ENCODE peak calls at places on chromosomes 2 and 18, in ten cellular contexts. X is HuH-7.5; D is fibroblast of lung; P is fibroblast of the aortic adventitia; H is DMS153; J is stimulated activated CD8-positive, alpha-beta memory T cell treated with anti-CD3 and anti-CD28 coated beads, Interleukin-7, amount 100 ng/mL, for 4 hours; O is DND-41; Q is NCI-H2081; E is fibroblast of mammary gland; N is H9. L is an unnamed sample.

GRCh38 chr2:239288951-239289481 is 111.8 kb downstream of the HDAC4 start:
- DNase-seq in O (no peak), J (no peak), Q (no peak), N (no peak), P (peak), H (no peak), X (no peak), D (no peak), E (no peak), L (no peak)

GRCh38 chr2:184053326-184053725 is 545.0 kb upstream of the ZNF804A start:
- DNase-seq in E (no peak), N (no peak), D (peak), X (no peak), P (no peak), J (no peak), O (no peak), H (peak), Q (peak), L (no peak)

GRCh38 chr2:170711196-170711773 is 3.9 kb upstream of the SP5 start:
- DNase-seq in O (no peak), Q (no peak), J (no peak), P (no peak), N (no peak), D (no peak), H (no peak), X (no peak), E (no peak), L (no peak)

GRCh38 chr2:240957656-240958365 is 40.6 kb upstream of the SNED1 start:
- DNase-seq in O (peak), E (no peak), H (no peak), Q (no peak), N (peak), P (no peak), J (no peak), D (no peak), X (no peak), L (no peak)

GRCh38 chr2:134300585-134300984 is 46.7 kb downstream of the MGAT5 start:
- DNase-seq in X (no peak), O (no peak), E (no peak), Q (no peak), P (no peak), H (no peak), D (no peak), N (no peak), J (no peak), L (no peak)

GRCh38 chr2:126645211-126645618 is 10.7 kb upstream of the GYPC start:
- DNase-seq in O (no peak), N (no peak), E (no peak), Q (no peak), J (no peak), P (no peak), D (no peak), H (no peak), X (no peak), L (no peak)

GRCh38 chr18:45567123-45567522 is 48.2 kb upstream of the SLC14A2 start:
- DNase-seq in O (no peak), D (peak), P (peak), H (no peak), X (no peak), Q (no peak), J (no peak), N (peak), E (peak), L (no peak)

GRCh38 chr2:108932736-108933135 is 56.3 kb downstream of the EDAR start:
- DNase-seq in O (no peak), E (no peak), D (no peak), N (no peak), X (no peak), Q (no peak), J (no peak), H (no peak), P (no peak), L (no peak)

GRCh38 chr2:127007652-127008051 is 99.3 kb downstream of the BIN1 start:
- DNase-seq in X (no peak), O (no peak), N (no peak), P (peak), D (peak), E (peak), J (no peak), H (no peak), Q (no peak), L (no peak)

GRCh38 chr2:218010116-218010837 is 7.5 kb upstream of the TNS1 start:
- DNase-seq in H (no peak), N (peak), P (no peak), D (peak), J (peak), X (peak), Q (peak), O (no peak), E (peak), L (no peak)

GRCh38 chr18:23837591-23837990 is 148.3 kb downstream of the LAMA3 start:
- DNase-seq in O (no peak), P (peak), E (peak), H (no peak), N (no peak), D (peak), X (no peak), Q (no peak), J (no peak), L (no peak)

GRCh38 chr2:20398956-20399567 is 47.8 kb upstream of the RHOB start:
- DNase-seq in P (peak), D (peak), J (no peak), N (no peak), O (no peak), Q (no peak), X (no peak), H (no peak), E (peak), L (no peak)

GRCh38 chr2:27071990-27072830 is 756 bp upstream of the OST4 start:
- DNase-seq in N (peak), D (peak), J (peak), E (peak), X (no peak), H (no peak), Q (peak), P (peak), O (no peak), L (peak)

GRCh38 chr2:189210250-189211075 is 30.9 kb upstream of the COL5A2 start:
- DNase-seq in Q (peak), D (peak), X (no peak), P (peak), H (no peak), N (no peak), J (no peak), O (no peak), E (peak), L (no peak)

GRCh38 chr2:109454764-109455394 is 158.9 kb downstream of the SEPTIN10 start:
- DNase-seq in P (no peak), E (no peak), D (no peak), H (no peak), Q (no peak), J (no peak), O (no peak), X (no peak), N (no peak), L (no peak)

GRCh38 chr2:159968282-159968900 is 94.0 kb downstream of the PLA2R1 start:
- DNase-seq in J (no peak), E (peak), D (peak), N (peak), Q (peak), O (peak), X (peak), H (peak), P (peak), L (peak)

GRCh38 chr18:36412778-36413177 is 115.3 kb downstream of the FHOD3 start:
- DNase-seq in H (peak), P (no peak), E (peak), X (peak), Q (no peak), N (peak), J (no peak), D (no peak), O (no peak), L (no peak)

GRCh38 chr2:226836548-226836885 is 663 bp downstream of the RHBDD1 start:
- DNase-seq in X (no peak), D (no peak), J (no peak), E (no peak), P (no peak), N (no peak), O (peak), Q (peak), H (no peak), L (no peak)

GRCh38 chr2:174753038-174753633 is 11.1 kb downstream of the CHRNA1 start:
- DNase-seq in O (no peak), J (peak), H (no peak), X (no peak), D (no peak), P (no peak), Q (no peak), N (no peak), E (no peak), L (no peak)